ENCODE peak calls at places on chromosome 10, in ten cellular contexts. J is mesenchymal stem cell, C is fibroblast of lung, B is AG04450, E is upper lobe of left lung, V is pancreas, M is colonic mucosa, Q is cardiac muscle cell, K is transverse colon, X is mammary epithelial cell. G is an unnamed sample.

GRCh38 chr10:23885853-23886252 is 323.1 kb upstream of the KIAA1217 start:
- DNase-seq in B (no peak), K (no peak), V (no peak), J (no peak), E (no peak), X (no peak), Q (no peak), C (no peak), M (no peak), G (no peak)

GRCh38 chr10:16439294-16439693 is 2.5 kb downstream of the PTER start:
- DNase-seq in C (peak), V (no peak), B (no peak), K (no peak), J (no peak), E (no peak), M (no peak), Q (no peak), X (no peak), G (no peak)

GRCh38 chr10:31944071-31944433 is 15.4 kb upstream of the ARHGAP12 start:
- DNase-seq in K (no peak), Q (no peak), M (no peak), J (no peak), V (no peak), B (no peak), C (no peak), X (no peak), E (no peak), G (no peak)

GRCh38 chr10:100479059-100479458 is 16.2 kb downstream of the WNT8B start:
- DNase-seq in M (no peak), J (no peak), V (no peak), Q (no peak), C (no peak), K (no peak), X (no peak), B (no peak), E (no peak), G (no peak)

GRCh38 chr10:44906476-44906875 is 4.7 kb upstream of the TMEM72 start:
- DNase-seq in C (no peak), B (no peak), Q (no peak), E (no peak), J (peak), V (no peak), K (no peak), M (no peak), X (no peak), G (no peak)

GRCh38 chr10:33801705-33802104 is 467.2 kb upstream of the NRP1 start:
- DNase-seq in V (no peak), Q (no peak), M (no peak), C (peak), E (no peak), X (peak), K (no peak), J (no peak), B (no peak), G (no peak)

GRCh38 chr10:94219829-94220228 is 142.9 kb downstream of the NOC3L start:
- DNase-seq in B (no peak), X (no peak), K (no peak), E (no peak), V (no peak), Q (peak), J (no peak), C (no peak), M (no peak), G (no peak)

GRCh38 chr10:60298408-60299389 is 91.0 kb downstream of the ANK3 start:
- DNase-seq in B (no peak), C (no peak), K (no peak), J (no peak), M (no peak), Q (no peak), E (no peak), V (no peak), X (no peak), G (no peak)

GRCh38 chr10:13536674-13537366 is 8.0 kb upstream of the BEND7 start:
- DNase-seq in K (peak), C (peak), E (no peak), B (no peak), V (peak), J (peak), X (peak), Q (peak), M (peak), G (no peak)

GRCh38 chr10:59868974-59869940 is 37.1 kb downstream of the CCDC6 start:
- DNase-seq in V (no peak), C (no peak), J (no peak), K (no peak), B (no peak), M (no peak), Q (no peak), E (peak), X (no peak), G (no peak)

GRCh38 chr10:116254422-116255152 is 18.4 kb downstream of the GFRA1 start:
- DNase-seq in X (no peak), K (no peak), B (no peak), Q (peak), E (no peak), M (no peak), C (peak), J (peak), V (no peak), G (no peak)

GRCh38 chr10:103874730-103875129 is 19.4 kb upstream of the SH3PXD2A start:
- DNase-seq in M (no peak), J (no peak), V (no peak), B (no peak), Q (no peak), E (no peak), X (no peak), C (no peak), K (no peak), G (no peak)

GRCh38 chr10:28077889-28078288 is 79.0 kb upstream of the ODAD2 start:
- DNase-seq in B (no peak), K (no peak), J (peak), E (no peak), X (peak), V (no peak), C (no peak), Q (no peak), M (no peak), G (no peak)

GRCh38 chr10:132696728-132697567 is 89.0 kb downstream of the NKX6-2 start:
- DNase-seq in V (peak), C (no peak), X (no peak), B (no peak), Q (no peak), M (no peak), K (no peak), E (peak), J (no peak), G (peak)

GRCh38 chr10:75137533-75138438 is 26.3 kb downstream of the SAMD8 start:
- DNase-seq in C (peak), E (no peak), V (no peak), J (peak), Q (peak), M (no peak), X (peak), K (no peak), B (peak), G (no peak)

GRCh38 chr10:24463683-24464426 is 254.9 kb downstream of the KIAA1217 start:
- DNase-seq in C (peak), E (no peak), B (peak), J (peak), M (peak), X (peak), V (no peak), K (peak), Q (no peak), G (no peak)

GRCh38 chr10:114121031-114121430 is 53.0 kb downstream of the CCDC186 start:
- DNase-seq in B (no peak), M (no peak), C (no peak), V (no peak), J (no peak), X (no peak), Q (no peak), K (no peak), E (no peak), G (no peak)

GRCh38 chr10:84291389-84291788 is 37.0 kb upstream of the CCSER2 start:
- DNase-seq in C (peak), E (no peak), M (no peak), Q (peak), J (peak), X (peak), V (no peak), B (no peak), K (no peak), G (no peak)

GRCh38 chr10:84267503-84268126 is 22.8 kb downstream of the RGR start:
- DNase-seq in K (peak), Q (peak), E (no peak), J (peak), X (peak), M (peak), C (peak), V (no peak), B (no peak), G (peak)

GRCh38 chr10:33010132-33011037 is 52.4 kb upstream of the ITGB1 start:
- DNase-seq in Q (peak), J (peak), K (no peak), M (no peak), E (no peak), C (peak), B (peak), X (peak), V (no peak), G (no peak)

GRCh38 chr10:3225589-3225988 is 53.0 kb upstream of the PITRM1 start:
- DNase-seq in K (no peak), J (peak), E (no peak), Q (no peak), M (no peak), B (no peak), X (peak), C (peak), V (no peak), G (no peak)

GRCh38 chr10:17064435-17064834 is 65.2 kb downstream of the CUBN start:
- DNase-seq in J (no peak), E (no peak), V (no peak), B (no peak), X (no peak), C (no peak), Q (no peak), M (no peak), K (no peak), G (no peak)

GRCh38 chr10:132944510-132944909 is 2.1 kb upstream of the CFAP46 start:
- DNase-seq in Q (no peak), V (no peak), M (no peak), B (no peak), J (no peak), E (peak), X (no peak), K (no peak), C (no peak), G (no peak)

GRCh38 chr10:112143420-112143819 is 40.1 kb downstream of the GPAM start:
- DNase-seq in J (no peak), M (no peak), C (no peak), V (no peak), K (no peak), B (no peak), X (no peak), Q (no peak), E (no peak), G (no peak)

GRCh38 chr10:128851726-128852125 is 615.3 kb upstream of the MGMT start:
- DNase-seq in V (no peak), Q (no peak), E (no peak), X (no peak), C (no peak), J (no peak), K (no peak), M (no peak), B (no peak), G (no peak)

GRCh38 chr10:100744980-100745881 is at the start of gene PAX2:
- DNase-seq in X (no peak), E (peak), M (no peak), V (no peak), Q (no peak), B (no peak), K (no peak), J (no peak), C (no peak), G (no peak)

GRCh38 chr10:9076066-9076465 is 1021.6 kb downstream of the GATA3 start:
- DNase-seq in X (no peak), C (no peak), V (no peak), J (no peak), K (no peak), Q (no peak), E (no peak), B (no peak), M (no peak), G (no peak)

GRCh38 chr10:55091691-55092328 is 290.8 kb upstream of the PCDH15 start:
- DNase-seq in B (no peak), J (peak), V (no peak), X (no peak), E (no peak), C (peak), Q (peak), M (no peak), K (no peak), G (no peak)

GRCh38 chr10:23525406-23525805 is 86.5 kb downstream of the OTUD1 start:
- DNase-seq in E (no peak), K (peak), Q (peak), J (peak), B (no peak), M (peak), X (peak), C (peak), V (peak), G (no peak)

GRCh38 chr10:113680172-113681111 is 730 bp downstream of the CASP7 start:
- DNase-seq in Q (peak), C (peak), E (peak), M (peak), X (peak), B (peak), V (peak), J (peak), K (peak), G (peak)

DNA sequence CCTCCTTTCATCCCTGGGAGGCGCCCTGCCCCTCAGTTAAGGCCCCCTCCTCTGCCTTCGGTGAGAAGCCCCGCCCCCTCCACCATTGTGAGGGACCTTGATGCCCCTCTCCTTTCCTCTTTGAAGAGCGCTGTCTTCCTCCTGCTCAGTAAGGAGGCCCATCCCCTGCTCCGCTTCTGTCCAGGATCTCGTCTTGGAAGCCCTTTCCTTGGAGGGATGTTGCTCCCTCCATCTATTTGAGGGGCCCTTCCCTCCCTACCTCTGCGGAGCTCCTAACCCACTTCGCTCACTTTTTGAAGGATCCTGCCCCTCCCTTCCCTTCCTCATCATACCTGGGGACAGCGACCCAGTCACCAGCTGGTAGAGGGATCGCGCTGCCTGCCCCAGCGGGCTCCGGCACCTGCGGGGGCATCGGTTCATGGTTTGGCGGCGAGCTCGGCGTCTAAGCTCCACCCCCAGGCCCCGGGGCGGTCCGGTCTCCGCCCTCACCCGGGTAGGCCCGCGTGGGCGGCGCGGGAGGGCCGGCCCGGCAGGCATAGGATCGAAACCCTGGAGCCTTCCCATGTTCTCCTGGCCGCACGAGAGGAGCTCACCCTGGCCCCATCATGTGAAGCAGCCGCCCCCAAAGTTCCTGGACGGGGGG is 4.1 kb downstream of the KCNIP2 start:
- DNase-seq in B (no peak), E (peak), V (peak), J (peak), M (peak), K (peak), X (peak), C (no peak), Q (peak), G (no peak)
- H3K27ac ChIP-seq in B (no peak), E (no peak), V (no peak), J (no peak), M (no peak), K (no peak), X (no peak), C (no peak), Q (no peak), G (no peak)

GRCh38 chr10:43202657-43203490 is 64.0 kb downstream of the RASGEF1A start:
- DNase-seq in E (peak), M (peak), Q (peak), K (peak), V (peak), J (no peak), B (no peak), C (no peak), X (no peak), G (peak)
- H3K4me3 ChIP-seq in E (peak), M (peak), Q (peak), K (peak), V (peak), J (peak), B (peak), C (no peak), X (peak), G (no peak)

GRCh38 chr10:126302831-126303230 is 85.4 kb downstream of the ADAM12 start:
- DNase-seq in Q (no peak), J (peak), C (peak), E (no peak), K (no peak), B (no peak), M (no peak), X (no peak), V (no peak), G (no peak)

GRCh38 chr10:126302195-126302594 is 86.1 kb downstream of the ADAM12 start:
- DNase-seq in B (no peak), Q (no peak), C (peak), X (no peak), M (no peak), K (no peak), J (no peak), E (no peak), V (no peak), G (no peak)
- H3K27ac ChIP-seq in B (no peak), Q (no peak), C (no peak), X (no peak), M (no peak), K (no peak), J (no peak), E (no peak), V (no peak), G (no peak)

DNA sequence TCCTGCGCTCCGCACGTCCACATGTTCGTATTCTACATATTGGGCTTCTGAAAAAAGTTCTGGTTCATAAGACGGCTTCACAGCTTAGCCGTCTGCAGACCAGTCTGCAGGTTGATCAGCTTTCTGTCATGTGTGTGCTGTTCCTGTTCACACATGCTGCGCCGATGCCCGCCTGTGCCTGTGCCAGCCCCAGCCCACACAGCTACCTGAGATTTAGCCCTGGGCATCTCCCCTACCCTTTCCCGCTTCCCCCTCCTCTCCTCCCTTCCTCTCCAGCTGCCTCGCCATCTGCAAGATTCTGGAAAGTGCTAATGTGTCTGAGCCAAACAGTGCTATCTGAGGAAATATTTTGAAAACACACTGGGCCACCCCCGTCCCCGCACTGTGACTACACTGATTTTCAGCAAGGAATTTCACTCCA is 7.1 kb downstream of the CHST3 start:
- DNase-seq in C (no peak), X (peak), K (no peak), Q (no peak), V (no peak), M (no peak), B (no peak), E (no peak), J (no peak), G (no peak)
- H3K4me3 ChIP-seq in C (no peak), X (peak), K (no peak), Q (no peak), V (no peak), M (no peak), B (no peak), E (no peak), J (peak), G (no peak)

DNA sequence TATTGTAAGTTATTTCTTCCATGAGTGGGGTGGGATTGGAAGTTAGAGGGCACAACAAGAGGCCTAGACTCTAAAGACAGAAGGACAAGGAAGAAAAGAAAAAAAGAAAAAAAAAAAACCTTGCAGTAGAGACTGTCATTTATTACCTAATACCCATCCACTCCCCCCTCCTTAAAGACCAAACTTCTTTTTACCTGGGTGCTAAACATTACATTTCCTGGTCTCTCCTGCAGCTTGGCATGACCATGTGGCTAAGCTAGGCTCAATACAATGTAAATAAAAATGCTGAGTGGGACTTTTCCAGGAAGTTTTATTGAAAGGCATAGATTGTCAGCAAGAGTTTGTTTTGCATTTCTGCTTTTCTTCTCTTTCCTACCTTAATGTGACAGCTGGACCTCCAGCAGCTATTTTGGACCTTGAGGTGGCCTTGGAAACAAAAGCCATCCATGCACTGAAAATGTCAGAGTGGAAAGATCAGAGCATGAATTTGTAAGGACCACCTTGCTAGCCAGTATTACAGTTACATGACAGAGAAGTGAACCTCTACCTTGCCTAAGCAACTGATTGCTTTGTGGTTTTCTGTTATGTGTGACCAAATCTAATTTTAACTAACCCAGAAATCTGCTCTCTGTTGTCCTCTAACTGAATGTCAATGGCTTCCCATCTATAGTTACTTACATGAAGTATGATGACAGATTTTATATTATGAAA is 81.3 kb upstream of the SFMBT2 start:
- DNase-seq in E (no peak), V (no peak), J (no peak), M (no peak), X (no peak), Q (no peak), K (no peak), B (no peak), C (no peak), G (no peak)
- H3K27ac ChIP-seq in E (no peak), V (no peak), J (no peak), M (no peak), X (no peak), Q (no peak), K (no peak), B (no peak), C (no peak), G (no peak)

GRCh38 chr10:61993676-61994401 is 92.3 kb downstream of the ARID5B start:
- DNase-seq in C (peak), E (no peak), V (no peak), M (no peak), B (no peak), J (no peak), K (no peak), X (no peak), Q (no peak), G (no peak)
- H3K4me3 ChIP-seq in C (peak), E (peak), V (no peak), M (no peak), B (no peak), J (peak), K (no peak), X (no peak), Q (no peak), G (peak)

DNA sequence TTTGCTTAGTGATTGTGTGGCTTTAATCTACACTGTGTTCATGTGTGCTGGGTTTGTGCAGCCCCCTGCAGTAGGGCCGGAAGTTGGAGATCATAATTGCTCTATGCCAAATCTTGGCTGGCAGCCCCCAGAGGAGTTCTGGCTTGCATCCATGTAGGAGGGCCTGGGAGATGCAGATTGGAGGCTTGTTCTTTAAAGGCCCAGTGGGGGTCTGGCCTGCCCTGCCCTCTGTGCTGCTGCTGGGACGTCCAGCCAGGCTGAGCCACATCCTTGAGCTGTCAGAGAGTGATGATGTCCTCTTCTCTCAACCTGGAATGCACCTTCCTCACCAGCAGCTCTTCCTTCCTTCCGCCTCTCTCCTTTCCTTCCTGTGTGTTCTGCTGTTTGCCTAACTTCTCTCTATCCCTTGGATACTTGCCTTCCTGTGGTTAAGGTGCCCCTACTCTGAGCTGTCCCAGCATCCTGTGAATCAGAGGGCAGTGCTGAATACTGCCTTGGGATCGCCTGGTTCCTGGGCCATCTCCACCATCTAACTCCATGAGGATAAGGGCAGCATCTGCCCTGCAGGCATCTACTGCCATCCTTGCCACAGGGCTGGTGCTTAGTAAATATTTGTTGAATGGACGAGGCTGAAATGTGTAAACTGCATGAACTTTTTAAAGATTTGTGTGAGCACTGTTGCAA is 30.2 kb downstream of the DOCK1 start:
- DNase-seq in M (no peak), V (no peak), K (no peak), C (no peak), Q (no peak), J (peak), X (peak), B (no peak), E (no peak), G (no peak)
- H3K27ac ChIP-seq in M (no peak), V (no peak), K (no peak), C (no peak), Q (no peak), J (peak), X (no peak), B (peak), E (no peak), G (no peak)

G was measured in aorta.